ENCODE peak calls at places on chromosomes 11 and 22, in six cellular contexts. I, O, A, F, Y and X are unnamed samples.
A peak's percentile ranks its signal among the peaks of the same experiment; 100 is the strongest.

GRCh38 chr22:47169801-47170140 is 407.3 kb downstream of the TBC1D22A start:
- DNase-seq in I (no peak), O (no peak), A (no peak), F (no peak), Y (no peak), X (peak; percentile 46)

GRCh38 chr11:72191961-72192381 is at the start of gene FOLR1:
- DNase-seq in I (no peak), O (no peak), A (no peak), F (no peak), Y (no peak), X (peak; percentile 84)

GRCh38 chr11:15687342-15687741 is 572.6 kb downstream of the INSC start:
- DNase-seq in I (no peak), O (no peak), A (no peak), F (no peak), Y (no peak), X (no peak)

GRCh38 chr22:34608716-34609115 is 457.2 kb upstream of the ISX start:
- DNase-seq in I (no peak), O (no peak), A (no peak), F (no peak), Y (no peak), X (no peak)

GRCh38 chr11:121929581-121929980 is 186.4 kb downstream of the BLID start:
- DNase-seq in I (no peak), O (peak; percentile 92), A (peak; percentile 43), F (peak; percentile 5), Y (no peak), X (no peak)

GRCh38 chr11:83464181-83464580 is 178.0 kb upstream of the CCDC90B start:
- DNase-seq in I (no peak), O (no peak), A (no peak), F (no peak), Y (no peak), X (no peak)

GRCh38 chr22:30763815-30764686 is 69.4 kb downstream of the OSBP2 start:
- DNase-seq in I (peak; percentile 82), O (no peak), A (no peak), F (peak; percentile 90), Y (peak; percentile 56), X (no peak)

GRCh38 chr22:30128511-30128910 is 48.2 kb downstream of the HORMAD2 start:
- DNase-seq in I (no peak), O (no peak), A (no peak), F (no peak), Y (no peak), X (no peak)

GRCh38 chr11:65390099-65390941 is 3.9 kb downstream of the FRMD8 start:
- DNase-seq in I (no peak), O (no peak), A (no peak), F (no peak), Y (no peak), X (peak; percentile 63)

GRCh38 chr22:43996170-43996980 is 27.7 kb upstream of the PARVB start:
- DNase-seq in I (no peak), O (no peak), A (no peak), F (no peak), Y (no peak), X (peak; percentile 83)

GRCh38 chr22:38715176-38715764 is 9.5 kb downstream of the GTPBP1 start:
- DNase-seq in I (no peak), O (peak; percentile 42), A (no peak), F (no peak), Y (no peak), X (peak; percentile 60)

GRCh38 chr11:125075242-125075625 is 12.1 kb downstream of the SLC37A2 start:
- DNase-seq in I (no peak), O (no peak), A (no peak), F (no peak), Y (no peak), X (peak; percentile 46)

GRCh38 chr11:81870815-81871214 is 862.8 kb downstream of the FAM181B start:
- DNase-seq in I (no peak), O (no peak), A (no peak), F (no peak), Y (no peak), X (no peak)